ENCODE peak calls at places on chromosome 13, in seven cellular contexts. O, K, N, H, A, R and Q are unnamed samples.

GRCh38 chr13:91904597-91904996 is 506.2 kb downstream of the GPC5 start:
- DNase-seq in H (no peak), N (no peak), K (no peak), O (no peak), A (peak; percentile 15), R (no peak), Q (no peak)

GRCh38 chr13:46378411-46378810 is 8.6 kb downstream of the RUBCNL start:
- DNase-seq in K (no peak), A (no peak), H (no peak), O (no peak), N (no peak), R (no peak), Q (no peak)

GRCh38 chr13:112643759-112644459 is 45.9 kb upstream of the ATP11A start:
- DNase-seq in R (no peak), H (no peak), O (no peak), A (no peak), K (no peak), N (no peak), Q (no peak)

GRCh38 chr13:42330991-42331390 is 59.0 kb downstream of the AKAP11 start:
- DNase-seq in K (no peak), H (no peak), N (no peak), A (peak; percentile 55), O (no peak), R (no peak), Q (peak; percentile 67)

GRCh38 chr13:30679483-30680330 is 55.6 kb upstream of the ALOX5AP start:
- DNase-seq in R (no peak), O (peak; percentile 28), N (no peak), K (peak; percentile 35), H (peak; percentile 21), A (peak; percentile 52), Q (peak; percentile 31)

GRCh38 chr13:100611678-100612492 is 23.3 kb upstream of the GGACT start:
- DNase-seq in H (no peak), K (no peak), R (no peak), N (peak; percentile 48), O (no peak), A (no peak), Q (peak; percentile 49)

GRCh38 chr13:51502206-51502651 is 49.4 kb upstream of the INTS6 start:
- DNase-seq in A (peak; percentile 39), R (no peak), H (no peak), O (no peak), N (peak; percentile 37), K (no peak), Q (peak; percentile 58)

GRCh38 chr13:79692846-79693245 is 211.9 kb downstream of the NDFIP2 start:
- DNase-seq in R (no peak), O (no peak), N (no peak), K (no peak), H (no peak), A (no peak), Q (no peak)

GRCh38 chr13:32284927-32285632 is 30.1 kb downstream of the ZAR1L start:
- DNase-seq in H (no peak), N (peak; percentile 90), O (no peak), A (peak; percentile 78), R (no peak), K (peak; percentile 35), Q (peak; percentile 65)

GRCh38 chr13:113855931-113856715 is 7.8 kb downstream of the GAS6 start:
- DNase-seq in H (no peak), N (no peak), K (no peak), R (no peak), A (no peak), O (no peak), Q (no peak)

GRCh38 chr13:21675095-21676007 is 4.5 kb downstream of the FGF9 start:
- DNase-seq in R (peak; percentile 27), H (peak; percentile 19), O (peak; percentile 53), N (no peak), K (peak; percentile 62), A (no peak), Q (no peak)

GRCh38 chr13:35930665-35931631 is 200.2 kb downstream of the DCLK1 start:
- DNase-seq in H (no peak), R (no peak), K (no peak), A (no peak), N (no peak), O (no peak), Q (no peak)

GRCh38 chr13:29319451-29319850 is 276.0 kb downstream of the SLC7A1 start:
- DNase-seq in R (no peak), A (no peak), H (no peak), K (no peak), N (no peak), O (no peak), Q (no peak)

GRCh38 chr13:111210488-111210887 is 95.4 kb downstream of the ARHGEF7 start:
- DNase-seq in O (no peak), K (peak; percentile 82), R (no peak), A (peak; percentile 92), H (no peak), N (peak; percentile 87), Q (peak; percentile 93)

GRCh38 chr13:44362394-44363040 is 11.1 kb upstream of the SERP2 start:
- DNase-seq in H (no peak), A (no peak), K (no peak), N (peak; percentile 30), R (no peak), O (no peak), Q (peak; percentile 18)

GRCh38 chr13:107450931-107451330 is 764.4 kb downstream of the LIG4 start:
- DNase-seq in R (no peak), N (peak; percentile 99), O (no peak), A (peak; percentile 100), H (no peak), K (no peak), Q (peak; percentile 99)